ENCODE peak calls at places on chromosomes 4 and X, in six cellular contexts. C is mesendoderm, S is mesenchymal stem cell, O is IMR-90, R is trophoblast cell, T is H1. Q is an unnamed sample.
A peak's percentile ranks its signal among the peaks of the same experiment; 100 is the strongest.

GRCh38 chr4:65825121-65825520 is 154.8 kb upstream of the EPHA5 start:
- DNase-seq in T (no peak), C (no peak), S (peak; percentile 44), O (peak; percentile 0), R (no peak), Q (no peak)

GRCh38 chr4:22372958-22373357 is 142.9 kb downstream of the ADGRA3 start:
- DNase-seq in S (no peak), T (no peak), O (no peak), R (no peak), C (no peak), Q (no peak)

GRCh38 chr4:33429971-33430370 is 2709.8 kb downstream of the PCDH7 start:
- DNase-seq in O (no peak), C (no peak), T (no peak), R (no peak), S (no peak), Q (no peak)

GRCh38 chrX:56564182-56564885 is 907 bp downstream of the UBQLN2 start:
- DNase-seq in R (peak; percentile 69), O (peak; percentile 49), T (no peak), C (peak; percentile 35), S (peak; percentile 61), Q (no peak)

GRCh38 chrX:19388741-19389140 is 45.0 kb downstream of the PDHA1 start:
- DNase-seq in S (no peak), C (no peak), O (no peak), R (no peak), T (no peak), Q (no peak)

GRCh38 chr4:147596976-147597375 is 20.2 kb upstream of the TMEM184C start:
- DNase-seq in T (no peak), C (no peak), S (peak; percentile 68), R (no peak), O (peak; percentile 93), Q (no peak)

GRCh38 chrX:79181401-79181800 is 36.9 kb downstream of the GPR174 start:
- DNase-seq in S (no peak), T (no peak), R (no peak), C (no peak), O (no peak), Q (no peak)

GRCh38 chr4:102388636-102389035 is 43.4 kb upstream of the SLC39A8 start:
- DNase-seq in C (no peak), T (no peak), S (no peak), O (no peak), R (peak; percentile 27), Q (no peak)

GRCh38 chrX:132532097-132532496 is 43.3 kb upstream of the MBNL3 start:
- DNase-seq in O (no peak), C (no peak), S (no peak), R (no peak), T (no peak), Q (no peak)

GRCh38 chr4:183448436-183448835 is 4.0 kb downstream of the CDKN2AIP start:
- DNase-seq in S (peak; percentile 67), C (no peak), R (no peak), T (no peak), O (no peak), Q (no peak)

GRCh38 chr4:152901205-152901604 is 34.9 kb upstream of the FHDC1 start:
- DNase-seq in C (no peak), T (no peak), S (no peak), O (no peak), R (no peak), Q (no peak)

GRCh38 chrX:132375941-132376340 is 112.9 kb downstream of the MBNL3 start:
- DNase-seq in R (no peak), O (no peak), C (peak; percentile 28), T (no peak), S (no peak), Q (no peak)

GRCh38 chrX:96480081-96480480 is 204.6 kb upstream of the DIAPH2 start:
- DNase-seq in R (peak; percentile 13), T (no peak), S (peak; percentile 13), C (no peak), O (peak; percentile 79), Q (no peak)

GRCh38 chrX:148412006-148412405 is 88.4 kb upstream of the AFF2 start:
- DNase-seq in O (no peak), C (no peak), S (no peak), R (no peak), T (no peak), Q (no peak)

GRCh38 chrX:572490-573124 is 58.0 kb upstream of the SHOX start:
- DNase-seq in C (no peak), O (no peak), R (no peak), S (no peak), T (no peak), Q (no peak)

GRCh38 chr4:113586072-113586471 is 175.5 kb downstream of the CAMK2D start:
- DNase-seq in C (no peak), S (no peak), T (no peak), R (no peak), O (no peak), Q (no peak)

GRCh38 chr4:90159193-90159592 is 32.0 kb downstream of the CCSER1 start:
- DNase-seq in R (no peak), C (no peak), T (no peak), S (no peak), O (no peak), Q (no peak)

GRCh38 chr4:73456177-73457022 is 20.4 kb downstream of the AFP start:
- DNase-seq in R (no peak), T (no peak), O (no peak), C (no peak), S (no peak), Q (no peak)

GRCh38 chrX:97089116-97089515 is 205.4 kb downstream of the RPA4 start:
- DNase-seq in C (peak; percentile 78), S (no peak), T (no peak), O (no peak), R (peak; percentile 1), Q (no peak)

GRCh38 chr4:146488495-146489174 is 33.1 kb downstream of the SLC10A7 start:
- DNase-seq in S (no peak), T (no peak), O (peak; percentile 17), R (no peak), C (no peak), Q (no peak)

GRCh38 chr4:87497141-87497540 is 32.0 kb downstream of the SPARCL1 start:
- DNase-seq in S (no peak), R (peak; percentile 9), T (no peak), O (no peak), C (peak; percentile 36), Q (no peak)

GRCh38 chr4:149345424-149345823 is 470.2 kb downstream of the IQCM start:
- DNase-seq in S (no peak), T (no peak), C (no peak), O (no peak), R (no peak), Q (no peak)

GRCh38 chr4:52861171-52861873 is 795 bp upstream of the RASL11B start:
- DNase-seq in R (no peak), C (peak; percentile 59), T (no peak), S (no peak), O (no peak), Q (no peak)

GRCh38 chr4:133372699-133373098 is 223.6 kb downstream of the PCDH10 start:
- DNase-seq in T (no peak), S (no peak), C (no peak), O (no peak), R (no peak), Q (no peak)

GRCh38 chr4:3766791-3767561 is 791 bp downstream of the ADRA2C start:
- DNase-seq in S (peak; percentile 1), T (no peak), O (no peak), C (peak; percentile 94), R (no peak), Q (peak; percentile 87)

GRCh38 chr4:3767569-3768288 is 1.5 kb downstream of the ADRA2C start:
- DNase-seq in C (peak; percentile 86), T (no peak), R (no peak), S (peak; percentile 1), O (no peak), Q (peak; percentile 80)

GRCh38 chr4:3762753-3763511 is 3.3 kb upstream of the ADRA2C start:
- DNase-seq in T (no peak), R (no peak), O (no peak), C (no peak), S (no peak), Q (no peak)

GRCh38 chr4:3766207-3766790 is at the start of gene ADRA2C:
- DNase-seq in S (peak; percentile 5), O (no peak), C (no peak), R (no peak), T (no peak), Q (no peak)

DNA sequence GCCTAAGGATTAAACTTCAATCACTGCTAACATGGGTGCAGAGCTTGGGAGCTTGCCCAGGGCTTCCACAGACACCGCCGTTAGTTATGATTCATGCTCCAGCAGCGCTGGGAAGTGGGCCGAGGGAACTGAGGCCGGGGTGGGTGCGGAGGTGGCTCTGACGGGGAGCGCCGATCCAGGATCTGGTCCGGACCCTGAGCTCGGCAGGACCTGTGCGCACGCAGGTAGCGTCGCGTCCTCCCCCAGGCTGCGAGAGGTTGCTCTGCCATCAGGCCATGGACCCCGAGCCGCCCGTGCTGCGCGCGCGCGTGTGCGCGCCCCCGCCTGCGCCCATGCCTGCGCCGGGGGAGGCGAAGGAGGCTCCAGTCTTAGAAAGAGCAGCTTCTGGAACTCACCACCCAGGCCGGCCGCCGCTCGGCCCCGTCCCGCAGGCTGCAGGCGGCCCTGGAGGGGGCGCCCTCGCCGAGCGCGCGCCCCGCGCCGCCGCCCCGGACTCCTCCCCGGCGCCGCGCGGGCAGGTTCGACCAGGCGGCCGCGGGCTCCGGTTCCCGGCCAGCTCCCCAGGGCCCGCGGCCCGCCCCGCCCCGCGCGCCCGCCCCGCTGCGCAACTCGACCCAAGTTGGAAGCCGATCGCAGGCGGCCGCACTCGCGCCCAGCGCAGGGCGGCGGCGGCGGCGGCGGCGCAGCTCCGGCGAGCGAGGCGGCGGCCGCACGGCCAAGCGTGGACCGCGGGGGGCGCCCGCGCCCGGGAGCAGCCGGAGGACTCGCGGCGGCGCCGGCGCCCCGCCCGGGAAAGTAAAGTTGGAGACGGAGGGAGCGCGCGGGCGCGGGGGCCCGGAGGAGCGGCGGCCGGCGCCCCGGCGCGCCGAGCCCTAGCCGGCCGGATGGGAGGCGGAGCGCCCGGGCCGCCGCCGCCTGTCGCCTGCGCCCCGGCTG is 646 bp upstream of the ADRA2C start:
- DNase-seq in S (peak; percentile 18), O (peak; percentile 42), C (peak; percentile 79), R (no peak), T (no peak), Q (peak; percentile 83)
- H3K18ac ChIP-seq in S (no peak overlapping the region), O (no peak overlapping the region), C (peak overlapping the region; percentile 42), R (no peak overlapping the region), T (no peak overlapping the region), Q (no peak overlapping the region)

GRCh38 chr4:162891788-162892707 is 274.6 kb downstream of the NAF1 start:
- DNase-seq in C (peak; percentile 70), T (no peak), S (peak; percentile 4), O (no peak), R (peak; percentile 2), Q (no peak)
- H3K9ac ChIP-seq in C (no peak overlapping the region), T (no peak overlapping the region), S (no peak overlapping the region), O (no peak overlapping the region), R (no peak overlapping the region), Q (no peak overlapping the region)

GRCh38 chr4:17985832-17986231 is 35.7 kb downstream of the LCORL start:
- DNase-seq in C (no peak), S (no peak), O (no peak), T (no peak), R (no peak), Q (no peak)
- H3K79me1 ChIP-seq in C (no peaks in the 10 kb centered on the region), S (peaks cover 23% of the 10 kb centered on the region), O (peaks cover 29% of the 10 kb centered on the region), T (no peaks in the 10 kb centered on the region), R (no peaks in the 10 kb centered on the region), Q (peaks cover 2% of the 10 kb centered on the region)

DNA sequence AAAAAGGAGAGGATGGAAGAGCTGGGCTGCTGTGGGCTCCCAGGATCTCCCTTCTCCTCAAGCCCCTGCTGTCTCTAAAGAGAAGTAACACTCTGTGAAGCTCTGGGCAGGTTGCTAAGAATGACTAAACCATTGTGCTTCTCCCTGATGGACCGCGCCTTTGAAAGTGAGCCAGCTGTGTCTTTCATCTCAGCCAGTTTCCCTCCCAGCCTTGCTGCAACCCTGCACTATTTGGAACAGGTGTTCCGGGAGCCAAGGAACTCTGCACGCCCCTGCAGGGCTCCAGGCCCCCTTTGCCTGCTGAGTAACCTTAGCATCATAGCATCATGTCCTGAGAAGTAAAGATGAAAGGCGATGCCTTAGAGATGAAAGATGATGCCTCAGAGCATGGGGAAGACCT is 39.7 kb downstream of the SMIM20 start:
- DNase-seq in S (no peak), T (no peak), O (peak; percentile 29), C (peak; percentile 47), R (no peak), Q (no peak)
- H3K18ac ChIP-seq in S (no peak overlapping the region), T (no peak overlapping the region), O (no peak overlapping the region), C (no peak overlapping the region), R (no peak overlapping the region), Q (no peak overlapping the region)